ENCODE peak calls at places on chromosomes 16 and 17, in four cellular contexts. Q is SK-N-DZ, W is non-pigmented ciliary epithelial cell, X is iPS DF 19.7. G is an unnamed sample.

GRCh38 chr17:75773121-75773807 is 8.3 kb upstream of the GALK1 start:
- DNase-seq in Q (no peak), X (no peak), W (no peak), G (no peak)

GRCh38 chr16:75506567-75506966 is 11.3 kb upstream of the CHST6 start:
- DNase-seq in W (peak), Q (no peak), X (no peak), G (no peak)

GRCh38 chr17:34665803-34666763 is 86.7 kb downstream of the TMEM132E start:
- DNase-seq in X (peak), W (no peak), Q (no peak), G (no peak)

GRCh38 chr16:88034770-88035169 is 83.5 kb downstream of the BANP start:
- DNase-seq in W (no peak), Q (no peak), X (no peak), G (no peak)

GRCh38 chr17:66755101-66755943 is 79.6 kb upstream of the CACNG5 start:
- DNase-seq in X (no peak), Q (no peak), W (no peak), G (no peak)

GRCh38 chr17:14299261-14300093 is 1.4 kb upstream of the HS3ST3B1 start:
- DNase-seq in X (no peak), Q (no peak), W (no peak), G (no peak)

GRCh38 chr17:3914319-3914685 is 2.0 kb downstream of the P2RX1 start:
- DNase-seq in W (no peak), Q (no peak), X (no peak), G (no peak)

GRCh38 chr17:42050360-42051012 is at the start of gene C17orf113:
- DNase-seq in Q (peak), X (no peak), W (no peak), G (no peak)

G was measured in Panc1.